ENCODE peak calls at places on chromosomes 5 and 9, in nine cellular contexts. X is foreskin keratinocyte; Z is MV-4-11; L is EL; E is stimulated activated CD8-positive, alpha-beta memory T cell treated with anti-CD3 and anti-CD28 coated beads, Interleukin-4, amount 100 ng/mL, for 24 hours; K is LoVo; R is activated effector memory CD4-positive, alpha-beta T cell treated with anti-CD3 and anti-CD28 coated beads, Interleukin-2, amount 50 U/mL, for 16 hours; V is activated gamma-delta T cell treated with Interleukin-2 at 50 U/mL for 16 hours; C is KBM-7. B is an unnamed sample.

GRCh38 chr5:61344187-61344944 is 12.3 kb downstream of the ZSWIM6 start:
- DNase-seq in R (no peak), C (no peak), E (no peak), K (no peak), X (no peak), Z (no peak), V (no peak), L (no peak), B (no peak)

GRCh38 chr9:79166005-79166404 is 405.8 kb upstream of the TLE4 start:
- DNase-seq in X (peak; percentile 37), V (no peak), E (no peak), R (no peak), C (no peak), Z (no peak), K (no peak), L (peak; percentile 66), B (no peak)

GRCh38 chr9:87333802-87334201 is 163.9 kb upstream of the DAPK1 start:
- DNase-seq in X (no peak), V (no peak), E (no peak), C (no peak), L (no peak), R (no peak), K (no peak), Z (no peak), B (no peak)

GRCh38 chr9:99057665-99058625 is 47.0 kb upstream of the TGFBR1 start:
- DNase-seq in L (peak; percentile 90), Z (peak; percentile 94), X (peak; percentile 51), K (no peak), R (peak; percentile 85), C (peak; percentile 95), V (peak; percentile 72), E (peak; percentile 56), B (peak; percentile 61)

GRCh38 chr9:126631254-126631653 is 17.5 kb downstream of the LMX1B start:
- DNase-seq in X (no peak), R (no peak), K (no peak), C (no peak), Z (no peak), V (no peak), E (no peak), L (no peak), B (no peak)

GRCh38 chr5:154159343-154159742 is 31.2 kb upstream of the GALNT10 start:
- DNase-seq in V (no peak), Z (no peak), C (no peak), E (no peak), L (peak; percentile 39), X (no peak), R (no peak), K (no peak), B (no peak)

GRCh38 chr5:132426525-132427138 is 57.1 kb downstream of the SLC22A5 start:
- DNase-seq in R (peak; percentile 86), Z (peak; percentile 97), K (peak; percentile 51), C (peak; percentile 91), E (peak; percentile 58), X (peak; percentile 79), L (peak; percentile 96), V (peak; percentile 72), B (peak; percentile 82)

GRCh38 chr9:27125936-27126335 is 16.9 kb downstream of the TEK start:
- DNase-seq in C (no peak), L (no peak), V (no peak), Z (no peak), X (peak; percentile 61), R (no peak), K (no peak), E (no peak), B (no peak)

GRCh38 chr9:2574215-2574614 is 47.4 kb upstream of the VLDLR start:
- DNase-seq in V (no peak), K (no peak), C (no peak), E (no peak), Z (no peak), L (peak; percentile 79), X (no peak), R (no peak), B (no peak)

GRCh38 chr9:8251566-8251965 is 452.0 kb upstream of the DMAC1 start:
- DNase-seq in R (no peak), X (no peak), K (no peak), V (no peak), C (no peak), Z (no peak), E (no peak), L (no peak), B (no peak)

B was measured in NAMALWA.